ENCODE peak calls at places on chromosomes 5 and 9, in nine cellular contexts. One of them, this sample, is unnamed.

GRCh38 chr5:135505973-135506372 is 29.8 kb downstream of the NEUROG1 start:
- DNase-seq in GM12865: no peak
- DNase-seq in HFFc6: peak; percentile 9
- DNase-seq in thyroid gland: no peak
- DNase-seq in non-pigmented ciliary epithelial cell: no peak
- DNase-seq in WTC11: no peak
- DNase-seq in HEK293T: no peak
- DNase-seq in NCI-H2029: no peak
- DNase-seq in small intestine: no peak
- DNase-seq in this sample: no peak

GRCh38 chr5:83720805-83721431 is at the start of gene HAPLN1:
- DNase-seq in GM12865: no peak
- DNase-seq in HFFc6: no peak
- DNase-seq in thyroid gland: no peak
- DNase-seq in non-pigmented ciliary epithelial cell: no peak
- DNase-seq in WTC11: peak; percentile 28
- DNase-seq in HEK293T: no peak
- DNase-seq in NCI-H2029: no peak
- DNase-seq in small intestine: no peak
- DNase-seq in this sample: no peak

GRCh38 chr5:135365281-135365680 is 33.8 kb downstream of the MACROH2A1 start:
- DNase-seq in GM12865: no peak
- DNase-seq in HFFc6: no peak
- DNase-seq in thyroid gland: no peak
- DNase-seq in non-pigmented ciliary epithelial cell: no peak
- DNase-seq in WTC11: no peak
- DNase-seq in HEK293T: no peak
- DNase-seq in NCI-H2029: no peak
- DNase-seq in small intestine: no peak
- DNase-seq in this sample: peak; percentile 2

GRCh38 chr5:152170350-152170749 is 234.7 kb downstream of the NMUR2 start:
- DNase-seq in GM12865: no peak
- DNase-seq in HFFc6: no peak
- DNase-seq in thyroid gland: peak; percentile 35
- DNase-seq in non-pigmented ciliary epithelial cell: no peak
- DNase-seq in WTC11: peak; percentile 15
- DNase-seq in HEK293T: no peak
- DNase-seq in NCI-H2029: no peak
- DNase-seq in small intestine: no peak
- DNase-seq in this sample: peak; percentile 4

GRCh38 chr5:155316310-155316709 is 302.8 kb downstream of the KIF4B start:
- DNase-seq in GM12865: no peak
- DNase-seq in HFFc6: no peak
- DNase-seq in thyroid gland: no peak
- DNase-seq in non-pigmented ciliary epithelial cell: no peak
- DNase-seq in WTC11: no peak
- DNase-seq in HEK293T: no peak
- DNase-seq in NCI-H2029: no peak
- DNase-seq in small intestine: no peak
- DNase-seq in this sample: no peak

GRCh38 chr5:147303251-147303650 is 68.4 kb downstream of the STK32A start:
- DNase-seq in GM12865: no peak
- DNase-seq in HFFc6: peak; percentile 10
- DNase-seq in thyroid gland: peak; percentile 59
- DNase-seq in non-pigmented ciliary epithelial cell: no peak
- DNase-seq in WTC11: no peak
- DNase-seq in HEK293T: no peak
- DNase-seq in NCI-H2029: peak; percentile 76
- DNase-seq in small intestine: no peak
- DNase-seq in this sample: peak; percentile 28

GRCh38 chr5:172848419-172848818 is 14.4 kb downstream of the ERGIC1 start:
- DNase-seq in GM12865: no peak
- DNase-seq in HFFc6: no peak
- DNase-seq in thyroid gland: no peak
- DNase-seq in non-pigmented ciliary epithelial cell: no peak
- DNase-seq in WTC11: no peak
- DNase-seq in HEK293T: no peak
- DNase-seq in NCI-H2029: no peak
- DNase-seq in small intestine: no peak
- DNase-seq in this sample: no peak

GRCh38 chr9:93682155-93682968 is 106.0 kb downstream of the PHF2 start:
- DNase-seq in GM12865: peak; percentile 53
- DNase-seq in HFFc6: peak; percentile 40
- DNase-seq in thyroid gland: peak; percentile 51
- DNase-seq in non-pigmented ciliary epithelial cell: no peak
- DNase-seq in WTC11: peak; percentile 94
- DNase-seq in HEK293T: peak; percentile 73
- DNase-seq in NCI-H2029: peak; percentile 71
- DNase-seq in small intestine: peak; percentile 53
- DNase-seq in this sample: peak; percentile 26

GRCh38 chr5:32083981-32084430 is 90.1 kb downstream of the GOLPH3 start:
- DNase-seq in GM12865: no peak
- DNase-seq in HFFc6: no peak
- DNase-seq in thyroid gland: no peak
- DNase-seq in non-pigmented ciliary epithelial cell: no peak
- DNase-seq in WTC11: no peak
- DNase-seq in HEK293T: no peak
- DNase-seq in NCI-H2029: no peak
- DNase-seq in small intestine: no peak
- DNase-seq in this sample: no peak

GRCh38 chr9:37444890-37445289 is 20.4 kb downstream of the ZBTB5 start:
- DNase-seq in GM12865: no peak
- DNase-seq in HFFc6: no peak
- DNase-seq in thyroid gland: no peak
- DNase-seq in non-pigmented ciliary epithelial cell: no peak
- DNase-seq in WTC11: no peak
- DNase-seq in HEK293T: no peak
- DNase-seq in NCI-H2029: no peak
- DNase-seq in small intestine: no peak
- DNase-seq in this sample: no peak